ENCODE peak calls at places on chromosome 17, in seven cellular contexts. H is HCT116, K is H1, X is K562, J is SK-N-SH, F is GM12878, P is HepG2. M is an unnamed sample.
A peak's percentile ranks its signal among the peaks of the same experiment; 100 is the strongest.

GRCh38 chr17:27748360-27748825 is 51.9 kb downstream of the NOS2 start:
- DNase-seq in H (no peak), K (no peak), X (no peak), J (no peak), F (no peak), P (no peak), M (no peak)

GRCh38 chr17:80751460-80752368 is 207.1 kb downstream of the RPTOR start:
- DNase-seq in H (no peak), K (no peak), X (no peak), J (no peak), F (no peak), P (peak; percentile 72), M (no peak)

GRCh38 chr17:77428020-77428781 is 287.4 kb downstream of the SEC14L1 start:
- DNase-seq in H (no peak), K (no peak), X (peak; percentile 39), J (no peak), F (no peak), P (no peak), M (no peak)

GRCh38 chr17:73643012-73643845 is 1.0 kb downstream of the SDK2 start:
- DNase-seq in H (no peak), K (no peak), X (no peak), J (peak; percentile 85), F (no peak), P (no peak), M (peak; percentile 71)

GRCh38 chr17:77388384-77389306 is 247.9 kb downstream of the SEC14L1 start:
- DNase-seq in H (no peak), K (no peak), X (no peak), J (peak; percentile 83), F (no peak), P (peak; percentile 68), M (no peak)

GRCh38 chr17:17060001-17060929 is 18.0 kb downstream of the MPRIP start:
- DNase-seq in H (no peak), K (no peak), X (no peak), J (no peak), F (no peak), P (no peak), M (no peak)

GRCh38 chr17:77120866-77121265 is 19.9 kb upstream of the SEC14L1 start:
- DNase-seq in H (no peak), K (no peak), X (no peak), J (no peak), F (no peak), P (no peak), M (no peak)

GRCh38 chr17:8264320-8264719 is 15.2 kb downstream of the PFAS start:
- DNase-seq in H (no peak), K (no peak), X (no peak), J (no peak), F (no peak), P (no peak), M (no peak)

GRCh38 chr17:79814966-79815835 is 18.3 kb upstream of the CBX8 start:
- DNase-seq in H (no peak), K (no peak), X (no peak), J (no peak), F (no peak), P (no peak), M (peak; percentile 91)

GRCh38 chr17:57488856-57489255 is 232.5 kb downstream of the MSI2 start:
- DNase-seq in H (no peak), K (no peak), X (no peak), J (no peak), F (no peak), P (no peak), M (no peak)

GRCh38 chr17:78873519-78874340 is 29.3 kb downstream of the CEP295NL start:
- DNase-seq in H (no peak), K (no peak), X (no peak), J (peak; percentile 77), F (no peak), P (no peak), M (peak; percentile 33)

GRCh38 chr17:75774988-75775668 is 9.5 kb upstream of the UNK start:
- DNase-seq in H (no peak), K (no peak), X (no peak), J (peak; percentile 33), F (no peak), P (no peak), M (no peak)

GRCh38 chr17:732788-733720 is 658 bp downstream of the TLCD3A start:
- DNase-seq in H (no peak), K (no peak), X (peak; percentile 34), J (peak; percentile 82), F (no peak), P (no peak), M (no peak)

GRCh38 chr17:740240-741055 is 8.1 kb downstream of the TLCD3A start:
- DNase-seq in H (no peak), K (no peak), X (no peak), J (no peak), F (peak; percentile 66), P (no peak), M (no peak)

GRCh38 chr17:733743-734142 is 1.3 kb downstream of the TLCD3A start:
- DNase-seq in H (no peak), K (no peak), X (no peak), J (no peak), F (no peak), P (no peak), M (no peak)

GRCh38 chr17:742147-742793 is 9.8 kb downstream of the GEMIN4 start:
- DNase-seq in H (no peak), K (no peak), X (no peak), J (no peak), F (no peak), P (no peak), M (no peak)

GRCh38 chr17:737561-738113 is 5.2 kb downstream of the TLCD3A start:
- DNase-seq in H (no peak), K (no peak), X (no peak), J (no peak), F (no peak), P (no peak), M (no peak)
- TF ChIP-seq JUND in H (no peak), K (no peak), X (no peak), J (no peak), F (no peak), P (no peak), M (no peak)

DNA sequence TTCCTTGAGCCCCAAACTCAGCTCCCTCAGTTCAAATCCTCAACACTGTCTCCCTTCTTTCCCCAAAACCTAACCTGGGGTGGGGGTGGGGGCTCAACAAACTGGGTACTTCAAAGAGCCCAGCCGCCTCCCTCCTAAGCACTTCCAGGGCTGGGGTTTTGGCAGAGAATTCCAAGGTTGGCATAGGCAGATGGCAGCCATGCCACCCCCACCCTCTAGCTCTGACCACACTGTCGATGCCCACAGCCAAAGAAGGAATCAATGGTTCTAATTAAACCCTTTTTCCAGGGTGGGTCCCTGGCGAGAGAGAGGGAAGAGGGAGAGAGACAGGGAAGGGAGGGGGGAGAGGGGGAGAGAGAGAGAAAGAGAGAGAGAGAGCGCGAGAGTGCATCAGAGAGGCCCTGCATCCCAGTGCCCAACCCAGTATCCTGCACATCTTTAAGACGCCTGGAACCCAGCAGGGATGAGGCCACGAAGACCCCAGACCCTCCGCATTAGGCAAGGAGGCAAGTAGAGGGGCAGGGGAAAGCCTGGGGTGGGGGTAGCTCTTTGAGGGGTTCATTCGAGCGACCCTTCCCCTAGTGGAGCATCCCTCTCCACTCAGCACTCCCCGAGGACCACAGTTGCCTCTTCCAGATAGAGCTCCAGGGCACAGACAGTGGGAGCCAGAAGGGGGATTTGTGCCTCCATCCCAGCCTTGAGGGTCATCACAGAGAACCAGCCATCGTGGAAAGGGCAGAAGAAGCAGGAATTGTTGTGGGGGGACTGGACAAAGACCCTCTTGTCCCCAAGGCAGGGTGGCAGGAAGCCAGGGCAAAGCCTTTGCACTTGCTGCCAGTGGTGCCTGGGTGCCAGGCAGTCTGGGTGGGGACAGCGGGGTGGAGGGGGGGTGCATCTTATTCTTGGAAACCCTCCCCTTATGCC is 2.6 kb downstream of the SRCIN1 start:
- DNase-seq in H (no peak), K (no peak), X (no peak), J (no peak), F (no peak), P (no peak), M (no peak)
- TF ChIP-seq JUND in H (no peak), K (no peak), X (no peak), J (no peak), F (no peak), P (no peak), M (no peak)

GRCh38 chr17:40192961-40193360 is 15.7 kb downstream of the RAPGEFL1 start:
- DNase-seq in H (no peak), K (no peak), X (no peak), J (no peak), F (no peak), P (no peak), M (no peak)

GRCh38 chr17:40188694-40189093 is 11.4 kb downstream of the RAPGEFL1 start:
- DNase-seq in H (no peak), K (no peak), X (no peak), J (no peak), F (no peak), P (no peak), M (no peak)

GRCh38 chr17:40190197-40191021 is 13.1 kb downstream of the RAPGEFL1 start:
- DNase-seq in H (no peak), K (no peak), X (no peak), J (peak; percentile 83), F (no peak), P (peak; percentile 59), M (no peak)

GRCh38 chr17:40194821-40195220 is 17.6 kb downstream of the RAPGEFL1 start:
- DNase-seq in H (no peak), K (no peak), X (no peak), J (no peak), F (no peak), P (no peak), M (no peak)

DNA sequence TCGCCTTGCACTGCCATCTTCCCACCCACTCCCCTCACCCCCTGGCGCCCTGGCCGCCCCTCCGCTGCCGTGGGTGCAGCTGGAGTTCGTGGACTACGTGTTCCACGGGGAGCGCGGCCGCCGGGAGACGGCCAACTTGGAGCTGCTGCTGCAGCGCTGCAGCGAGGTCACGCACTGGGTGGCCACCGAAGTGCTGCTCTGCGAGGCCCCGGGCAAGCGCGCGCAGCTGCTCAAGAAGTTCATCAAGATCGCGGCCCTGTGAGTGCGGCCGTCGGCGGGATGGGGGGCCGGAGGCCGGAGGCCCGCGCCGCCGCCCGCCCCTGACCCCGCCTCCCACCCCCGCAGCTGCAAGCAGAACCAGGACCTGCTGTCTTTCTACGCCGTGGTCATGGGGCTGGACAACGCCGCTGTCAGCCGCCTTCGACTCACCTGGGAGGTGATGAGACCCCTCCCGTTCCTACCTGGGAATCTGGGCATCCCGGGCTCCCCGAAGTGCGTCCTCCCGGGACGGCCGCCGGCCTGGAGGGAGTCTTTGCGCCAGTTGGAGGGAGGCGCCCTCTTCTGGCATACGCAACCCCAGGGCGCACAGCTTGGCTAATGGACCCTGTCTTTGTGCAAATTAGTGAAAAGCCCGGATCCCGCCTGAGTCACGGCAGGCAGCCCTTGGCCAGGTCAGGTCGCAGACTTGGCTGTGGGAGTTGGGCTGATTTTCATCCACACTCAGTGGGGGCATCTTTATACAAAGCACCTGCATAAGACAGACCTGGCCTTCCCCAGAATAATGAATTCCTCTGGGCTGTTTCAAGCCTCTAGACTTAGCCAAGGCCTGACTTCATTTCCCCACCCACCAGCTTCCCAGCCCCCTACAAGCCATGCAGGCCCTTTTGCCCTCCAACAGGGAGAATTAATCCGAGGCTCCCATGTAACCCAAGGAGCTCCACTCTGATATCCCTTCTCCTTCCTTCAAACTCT is 14.3 kb downstream of the RAPGEFL1 start:
- DNase-seq in H (peak; percentile 43), K (peak; percentile 70), X (peak; percentile 80), J (peak; percentile 87), F (peak; percentile 30), P (peak; percentile 71), M (no peak)
- TF ChIP-seq JUND in H (no peak), K (no peak), X (no peak), J (no peak), F (no peak), P (no peak), M (no peak)

GRCh38 chr17:61247438-61247837 is 152.2 kb upstream of the TBX2 start:
- DNase-seq in H (no peak), K (no peak), X (no peak), J (no peak), F (no peak), P (no peak), M (no peak)
- TF ChIP-seq JUND in H (no peak), K (no peak), X (no peak), J (peak; percentile 17), F (no peak), P (no peak), M (no peak)

M was measured in T47D.